ENCODE peak calls at places on chromosome 12, in eight cellular contexts. W is AG04450, V is kidney epithelial cell, P is foreskin fibroblast, G is astrocyte, D is pancreas, B is Panc1, U is bronchial epithelial cell. R is an unnamed sample.

GRCh38 chr12:112540021-112540420 is 121.3 kb downstream of the PTPN11 start:
- DNase-seq in V (no peak), B (no peak), D (no peak), W (no peak), U (no peak), P (no peak), G (no peak), R (no peak)

GRCh38 chr12:57726151-57726883 is 12.2 kb downstream of the AGAP2 start:
- DNase-seq in P (peak), V (peak), B (no peak), W (peak), D (peak), U (peak), G (peak), R (peak)

GRCh38 chr12:102171951-102172350 is 25.7 kb downstream of the PMCH start:
- DNase-seq in D (no peak), U (no peak), V (no peak), B (no peak), W (no peak), P (peak), G (no peak), R (no peak)

GRCh38 chr12:108839011-108839889 is 18.1 kb downstream of the SSH1 start:
- DNase-seq in V (no peak), B (no peak), G (peak), W (no peak), U (no peak), D (no peak), P (peak), R (peak)

GRCh38 chr12:41264281-41264680 is 76.2 kb downstream of the PDZRN4 start:
- DNase-seq in B (no peak), V (no peak), D (no peak), P (no peak), W (no peak), U (peak), G (no peak), R (no peak)

GRCh38 chr12:124744659-124745467 is 118.8 kb downstream of the SCARB1 start:
- DNase-seq in B (no peak), U (no peak), P (no peak), W (no peak), D (no peak), V (no peak), G (no peak), R (no peak)

GRCh38 chr12:52180971-52181628 is 10.7 kb downstream of the KRT80 start:
- DNase-seq in P (no peak), D (no peak), W (no peak), U (no peak), V (no peak), G (no peak), B (no peak), R (no peak)

GRCh38 chr12:4975574-4975973 is 65.9 kb downstream of the KCNA1 start:
- DNase-seq in G (no peak), D (no peak), V (no peak), B (no peak), U (no peak), P (no peak), W (no peak), R (no peak)

GRCh38 chr12:113422030-113422900 is at the start of gene SDSL:
- DNase-seq in U (peak), P (peak), D (peak), G (peak), B (peak), V (peak), W (peak), R (peak)

GRCh38 chr12:14367097-14367661 is 1.7 kb downstream of the ATF7IP start:
- DNase-seq in G (peak), B (no peak), V (no peak), D (no peak), P (no peak), W (no peak), U (peak), R (no peak)

GRCh38 chr12:64610660-64611429 is 550 bp downstream of the RASSF3 start:
- DNase-seq in B (no peak), D (peak), U (no peak), P (peak), V (no peak), G (peak), W (no peak), R (no peak)

GRCh38 chr12:66964629-66965028 is 285.8 kb upstream of the GRIP1 start:
- DNase-seq in W (no peak), V (peak), P (no peak), D (no peak), B (no peak), G (peak), U (no peak), R (no peak)

GRCh38 chr12:14284189-14284722 is 81.2 kb upstream of the ATF7IP start:
- DNase-seq in W (no peak), P (no peak), B (no peak), D (no peak), V (no peak), U (no peak), G (no peak), R (no peak)

GRCh38 chr12:21541773-21542172 is 15.7 kb downstream of the SPX start:
- DNase-seq in G (no peak), W (no peak), P (no peak), B (no peak), V (no peak), U (no peak), D (no peak), R (no peak)

GRCh38 chr12:109264095-109264942 is 44.8 kb downstream of the FOXN4 start:
- DNase-seq in P (peak), B (peak), G (peak), V (no peak), D (peak), W (peak), U (peak), R (no peak)

GRCh38 chr12:5524116-5524768 is 92.3 kb downstream of the NTF3 start:
- DNase-seq in U (no peak), P (no peak), B (no peak), G (no peak), W (no peak), V (no peak), D (no peak), R (no peak)

GRCh38 chr12:115553622-115554021 is 723.9 kb downstream of the MED13L start:
- DNase-seq in V (no peak), P (no peak), G (no peak), W (no peak), U (no peak), D (no peak), B (no peak), R (no peak)

GRCh38 chr12:15199886-15200285 is 21.3 kb downstream of the RERG start:
- DNase-seq in V (no peak), P (no peak), D (no peak), G (no peak), W (no peak), B (no peak), U (no peak), R (no peak)

GRCh38 chr12:123085730-123086487 is 65.0 kb downstream of the PITPNM2 start:
- DNase-seq in V (peak), D (peak), B (no peak), U (peak), P (peak), G (peak), W (no peak), R (no peak)

GRCh38 chr12:42145552-42146215 is 1.0 kb upstream of the GXYLT1 start:
- DNase-seq in D (no peak), B (no peak), G (no peak), P (no peak), U (peak), W (no peak), V (no peak), R (no peak)

GRCh38 chr12:119758695-119759094 is 90.8 kb downstream of the PRKAB1 start:
- DNase-seq in D (no peak), W (no peak), B (no peak), U (no peak), V (no peak), P (no peak), G (no peak), R (no peak)

GRCh38 chr12:14547571-14547970 is 20.1 kb downstream of the PLBD1 start:
- DNase-seq in V (no peak), U (no peak), B (no peak), W (no peak), G (no peak), P (no peak), D (no peak), R (no peak)

GRCh38 chr12:87382959-87383591 is 646.1 kb downstream of the C12orf50 start:
- DNase-seq in B (no peak), G (no peak), W (no peak), P (no peak), U (no peak), D (no peak), V (no peak), R (no peak)

GRCh38 chr12:19665105-19665900 is 226.0 kb downstream of the AEBP2 start:
- DNase-seq in U (no peak), D (no peak), P (no peak), G (no peak), V (no peak), W (no peak), B (no peak), R (no peak)

GRCh38 chr12:19674437-19674836 is 235.1 kb downstream of the AEBP2 start:
- DNase-seq in G (no peak), V (no peak), D (no peak), P (no peak), B (no peak), W (no peak), U (no peak), R (no peak)

GRCh38 chr12:19666070-19666469 is 226.8 kb downstream of the AEBP2 start:
- DNase-seq in G (no peak), V (no peak), D (no peak), P (no peak), W (no peak), B (no peak), U (no peak), R (no peak)

GRCh38 chr12:19671695-19672094 is 232.4 kb downstream of the AEBP2 start:
- DNase-seq in U (no peak), G (no peak), D (no peak), P (no peak), W (no peak), V (no peak), B (no peak), R (no peak)

DNA sequence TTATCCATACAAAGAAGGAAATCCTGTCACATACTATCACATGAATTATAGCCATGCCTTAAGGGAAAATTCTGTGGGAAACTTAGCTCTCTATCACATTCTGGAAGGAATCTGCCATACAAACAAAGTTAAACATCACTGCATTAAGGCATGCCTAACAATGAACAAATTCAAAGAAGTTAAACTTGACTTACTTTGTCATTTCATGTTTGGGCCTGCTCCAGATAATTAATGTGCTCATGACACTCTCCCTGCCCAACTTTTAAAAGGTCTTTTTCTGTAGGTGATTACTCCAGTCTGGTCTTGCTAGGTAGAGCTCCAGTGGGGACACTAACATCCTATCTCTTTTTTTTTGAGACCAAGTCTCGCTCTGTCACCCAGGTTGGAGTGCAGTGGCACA is 230.5 kb downstream of the AEBP2 start:
- DNase-seq in V (no peak), U (peak), B (no peak), P (no peak), G (no peak), D (no peak), W (no peak), R (no peak)
- H3K4me3 ChIP-seq in V (no peak), U (no peak), B (no peak), P (no peak), G (no peak), D (no peak), W (no peak), R (no peak)

DNA sequence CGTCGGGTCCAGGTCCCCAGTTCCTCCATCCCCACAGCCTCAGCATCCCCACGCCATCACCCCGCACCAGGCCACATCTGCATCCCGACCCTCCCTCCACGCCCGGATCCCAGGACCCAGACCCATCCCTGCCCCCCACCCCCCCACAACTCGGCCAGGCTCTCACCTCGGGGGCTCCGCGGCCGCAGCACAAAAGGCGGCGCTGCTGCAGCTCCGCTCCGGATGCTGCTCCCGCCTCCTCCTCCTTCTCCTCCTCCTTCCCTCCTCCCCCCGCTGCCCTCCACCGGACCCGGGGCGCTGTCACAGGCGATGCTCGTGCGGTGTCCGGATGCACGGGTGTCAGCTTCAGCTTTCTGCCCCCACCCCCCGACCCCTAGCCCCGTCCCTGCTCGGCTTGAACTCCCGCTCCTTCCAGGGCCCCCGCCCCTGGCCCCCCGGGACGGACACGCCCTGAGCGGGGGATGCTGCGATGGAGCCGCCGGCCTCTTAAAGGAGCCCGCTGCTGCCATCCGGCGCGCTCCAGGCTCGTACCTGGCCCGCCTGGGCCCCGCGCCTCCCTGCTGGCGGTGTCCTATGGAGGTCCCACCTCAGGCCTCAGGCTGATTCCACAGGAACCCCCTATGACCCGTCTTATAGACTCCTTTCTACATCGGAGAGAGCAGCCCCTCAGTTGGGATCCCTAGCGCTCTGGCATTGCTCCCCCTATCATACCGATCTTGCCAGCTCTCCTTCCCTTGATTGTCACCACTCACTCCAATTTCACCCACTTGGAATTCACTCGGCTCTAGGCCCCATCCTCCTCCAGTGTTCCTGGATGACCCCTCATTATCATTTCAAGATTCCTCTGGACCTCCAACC is at the start of gene MAP3K12:
- DNase-seq in V (no peak), G (peak), P (peak), D (peak), W (no peak), B (no peak), U (no peak), R (no peak)
- TF ChIP-seq CTCF in V (peak), G (no peak), P (no peak), D (no peak), W (no peak), B (no peak), U (no peak), R (peak)

DNA sequence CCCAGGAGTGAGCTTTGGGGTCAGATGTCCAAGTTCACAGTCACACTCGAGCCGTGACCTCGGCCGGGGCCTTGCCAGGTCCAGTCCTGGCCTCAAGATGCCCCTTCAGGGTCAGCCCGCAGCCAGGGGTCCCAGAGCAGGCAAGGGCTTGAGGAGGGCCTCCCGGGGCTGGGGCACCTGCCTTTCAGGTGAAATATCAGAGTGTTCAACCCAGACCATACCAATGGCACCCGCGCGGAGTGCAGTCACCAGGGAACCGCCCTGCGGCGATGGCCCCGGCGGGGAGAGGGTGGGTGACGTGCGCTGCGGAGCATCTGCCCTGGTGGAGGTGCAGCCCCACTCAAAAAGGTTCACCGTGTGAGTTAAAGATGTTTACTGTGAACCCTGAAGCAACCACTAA is 16.9 kb downstream of the LRCOL1 start:
- DNase-seq in G (no peak), D (no peak), W (no peak), B (no peak), V (no peak), U (no peak), P (no peak), R (no peak)
- H3K4me3 ChIP-seq in G (no peak), D (no peak), W (no peak), B (peak), V (no peak), U (no peak), P (no peak), R (no peak)

DNA sequence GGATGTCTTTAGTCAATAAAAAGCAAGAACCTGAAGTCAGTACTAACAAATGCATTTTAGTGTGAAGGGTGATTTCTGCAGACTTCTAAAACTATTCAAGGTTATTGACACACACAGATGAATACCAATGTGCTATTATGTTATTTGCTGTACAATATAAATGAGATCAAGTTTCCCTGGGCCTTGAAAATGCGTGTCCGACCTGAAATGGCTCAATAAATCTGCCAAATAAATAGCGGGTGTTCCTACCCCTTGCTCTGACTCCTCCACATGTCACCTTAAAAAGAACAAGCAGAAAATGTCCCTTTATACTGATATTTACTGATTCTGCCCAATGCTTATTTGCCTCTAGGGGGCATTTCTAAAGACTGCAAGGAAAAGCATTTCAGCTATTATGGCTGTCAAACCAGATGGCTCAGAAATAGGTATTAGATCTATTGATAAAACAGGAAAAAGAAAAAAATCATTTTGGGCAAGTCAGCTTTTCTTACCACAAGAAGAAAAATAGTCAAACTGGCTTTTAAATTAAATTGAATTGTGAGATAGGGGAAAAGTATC is 367.3 kb upstream of the KITLG start:
- DNase-seq in G (no peak), P (no peak), U (no peak), D (no peak), B (no peak), V (no peak), W (no peak), R (no peak)
- TF ChIP-seq CTCF in G (no peak), P (peak), U (peak), D (no peak), B (no peak), V (no peak), W (peak), R (no peak)

DNA sequence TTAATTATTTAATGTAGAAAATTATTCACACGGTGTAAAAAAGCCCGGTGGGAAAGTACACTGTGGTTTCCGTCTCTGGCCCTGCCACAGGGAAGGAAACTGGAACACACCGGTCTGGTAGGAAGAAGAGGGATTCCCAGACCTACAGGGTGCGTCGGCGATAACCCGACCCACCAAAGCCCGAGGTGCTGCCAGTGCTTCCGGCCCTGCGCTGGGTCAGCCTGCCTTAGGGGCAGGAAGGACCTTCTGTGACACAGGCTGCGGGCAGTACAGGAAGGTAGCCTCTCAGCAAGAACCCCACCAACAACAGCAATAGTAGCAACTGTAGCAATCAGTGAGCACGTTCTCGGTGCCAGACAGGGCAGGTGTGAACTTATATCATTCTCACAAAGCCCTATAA is 169.5 kb upstream of the FKBP4 start:
- DNase-seq in P (no peak), D (no peak), G (no peak), W (no peak), V (no peak), U (no peak), B (no peak), R (no peak)
- H3K4me3 ChIP-seq in P (no peak), D (no peak), G (no peak), W (no peak), V (no peak), U (no peak), B (no peak), R (no peak)

DNA sequence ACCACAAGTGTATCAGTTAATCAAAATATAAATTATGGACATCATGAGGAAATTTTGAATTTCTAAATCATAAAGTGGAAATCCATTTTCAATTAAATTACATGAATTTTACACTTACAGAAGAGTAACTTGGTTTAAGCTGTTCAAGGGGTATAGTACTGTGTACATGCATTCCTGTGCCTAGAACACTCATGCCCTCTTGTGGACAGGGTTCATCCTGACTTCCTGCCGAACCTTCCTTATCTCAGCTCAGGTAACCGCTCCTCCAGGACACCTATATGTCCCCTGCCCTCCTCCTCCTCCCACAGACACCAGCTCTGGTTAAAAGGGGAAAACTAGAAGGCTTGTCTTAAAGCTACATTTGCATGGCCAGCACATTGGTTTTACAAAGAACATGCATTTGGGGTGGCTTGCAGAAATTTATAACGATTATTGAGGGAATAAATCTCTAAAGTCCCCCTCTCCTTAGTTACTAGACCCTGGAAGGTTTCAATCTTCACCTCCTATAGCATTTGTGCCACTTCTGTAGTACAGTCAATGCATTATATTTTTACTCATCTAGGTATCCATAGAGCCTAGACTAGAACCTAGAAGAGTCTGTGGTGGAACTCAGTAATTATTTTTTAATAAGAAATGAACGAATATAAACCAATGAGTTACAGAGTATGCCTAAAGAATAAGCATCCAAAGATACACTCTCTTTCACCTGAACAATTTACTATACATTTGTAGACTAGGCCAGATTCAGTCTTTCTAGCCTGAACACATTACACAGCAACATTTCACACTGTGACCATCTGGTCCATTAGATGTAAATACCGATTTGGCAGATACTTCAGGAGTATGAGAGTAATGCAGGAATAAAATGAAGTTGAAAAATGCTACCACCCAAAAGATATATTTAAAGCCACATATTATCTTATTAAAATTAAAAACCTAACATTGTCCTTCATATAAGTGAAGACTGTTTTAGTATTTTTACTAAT is 345.6 kb downstream of the PAWR start:
- DNase-seq in G (peak), P (no peak), V (peak), B (peak), W (no peak), U (peak), D (no peak), R (no peak)
- TF ChIP-seq CTCF in G (peak), P (peak), V (peak), B (peak), W (peak), U (peak), D (peak), R (peak)

GRCh38 chr12:32140867-32141266 is 34.2 kb downstream of the BICD1 start:
- DNase-seq in D (no peak), P (no peak), W (no peak), U (no peak), V (no peak), G (no peak), B (no peak), R (no peak)
- H3K4me3 ChIP-seq in D (no peak), P (no peak), W (no peak), U (no peak), V (no peak), G (no peak), B (peak), R (no peak)